ENCODE peak calls at places on chromosomes 2 and 18, in six cellular contexts. T, P, C, L, I and V are unnamed samples.

GRCh38 chr18:54127759-54128378 is 96.6 kb downstream of the MBD2 start:
- DNase-seq in L (peak; percentile 49), I (peak; percentile 51), T (no peak), C (peak; percentile 31), P (no peak), V (peak; percentile 56)

GRCh38 chr18:32086866-32087265 is 4.8 kb upstream of the RNF138 start:
- DNase-seq in C (no peak), P (peak; percentile 53), I (peak; percentile 13), T (no peak), L (peak; percentile 91), V (no peak)

GRCh38 chr2:675051-675450 is 2.2 kb downstream of the TMEM18 start:
- DNase-seq in T (no peak), C (no peak), I (no peak), L (no peak), P (no peak), V (no peak)

GRCh38 chr18:67957684-67958083 is 441.2 kb upstream of the DSEL start:
- DNase-seq in L (no peak), T (no peak), C (no peak), P (no peak), I (no peak), V (no peak)

GRCh38 chr2:70954886-70955285 is 19.2 kb downstream of the ATP6V1B1 start:
- DNase-seq in L (no peak), T (peak; percentile 40), P (no peak), I (no peak), C (no peak), V (no peak)

GRCh38 chr18:45957100-45957499 is 10.0 kb downstream of the EPG5 start:
- DNase-seq in L (peak; percentile 12), P (peak; percentile 76), T (no peak), I (peak; percentile 42), C (no peak), V (no peak)

GRCh38 chr2:30293303-30293912 is 62.1 kb downstream of the LBH start:
- DNase-seq in C (no peak), P (peak; percentile 99), L (peak; percentile 97), I (peak; percentile 96), T (no peak), V (no peak)

GRCh38 chr2:230870544-230871360 is 6.0 kb downstream of the ITM2C start:
- DNase-seq in C (peak; percentile 80), P (peak; percentile 11), T (no peak), L (no peak), I (no peak), V (peak; percentile 91)

GRCh38 chr2:96550787-96551604 is 14.4 kb downstream of the ARID5A start:
- DNase-seq in T (peak; percentile 51), I (no peak), L (no peak), P (no peak), C (peak; percentile 17), V (no peak)